ENCODE peak calls at places on chromosomes 5 and 9, in ten cellular contexts. B is uterus, G is HepG2, K is HCT116, U is GM12891, L is IMR-90, N is suprapubic skin, M is ovary, Y is heart left ventricle, S is A549. J is an unnamed sample.

GRCh38 chr9:3804148-3804547 is 278.3 kb upstream of the RFX3 start:
- DNase-seq in K (no peak), Y (no peak), S (no peak), N (no peak), U (no peak), G (no peak), B (no peak), L (peak; percentile 51), M (no peak), J (no peak)

GRCh38 chr9:5436441-5436840 is 1.3 kb downstream of the PLGRKT start:
- DNase-seq in G (no peak), N (no peak), S (no peak), M (no peak), B (no peak), Y (no peak), U (no peak), L (no peak), K (no peak), J (no peak)

GRCh38 chr5:180849827-180850226 is 11.2 kb downstream of the ZFP62 start:
- DNase-seq in U (no peak), S (no peak), Y (no peak), N (no peak), M (no peak), B (no peak), G (no peak), L (no peak), K (no peak), J (no peak)

GRCh38 chr5:53478411-53479044 is 1.9 kb upstream of the FST start:
- DNase-seq in U (no peak), N (peak; percentile 69), Y (peak; percentile 20), M (no peak), S (peak; percentile 72), K (peak; percentile 60), G (peak; percentile 79), B (peak; percentile 16), L (peak; percentile 63), J (peak; percentile 38)

GRCh38 chr5:135891804-135892203 is 3.8 kb downstream of the IL9 start:
- DNase-seq in N (no peak), U (no peak), L (no peak), S (no peak), M (no peak), Y (no peak), B (no peak), G (no peak), K (no peak), J (no peak)

GRCh38 chr9:72362680-72363139 is 2.3 kb downstream of the ZFAND5 start:
- DNase-seq in M (peak; percentile 51), Y (peak; percentile 72), N (no peak), L (peak; percentile 76), B (peak; percentile 39), K (no peak), U (no peak), G (peak; percentile 75), S (peak; percentile 84), J (no peak)

GRCh38 chr9:113787871-113788270 is 88.2 kb upstream of the ZNF618 start:
- DNase-seq in M (no peak), N (no peak), S (no peak), L (no peak), G (no peak), K (no peak), B (no peak), U (no peak), Y (no peak), J (no peak)

GRCh38 chr5:38207343-38207742 is 51.0 kb upstream of the EGFLAM start:
- DNase-seq in Y (no peak), B (no peak), U (no peak), K (peak; percentile 31), G (peak; percentile 16), L (peak; percentile 0), S (peak; percentile 11), N (no peak), M (no peak), J (no peak)

GRCh38 chr9:136902259-136902821 is 16.0 kb downstream of the TRAF2 start:
- DNase-seq in K (no peak), Y (peak; percentile 81), S (peak; percentile 94), G (no peak), U (peak; percentile 80), L (peak; percentile 86), N (peak; percentile 79), B (peak; percentile 52), M (no peak), J (peak; percentile 95)

GRCh38 chr9:136900556-136900955 is 14.2 kb downstream of the TRAF2 start:
- DNase-seq in N (no peak), L (no peak), B (no peak), K (no peak), G (no peak), U (no peak), M (no peak), S (no peak), Y (no peak), J (no peak)

GRCh38 chr9:136903041-136903554 is 16.8 kb downstream of the TRAF2 start:
- DNase-seq in L (no peak), S (peak; percentile 92), K (no peak), B (peak; percentile 39), G (no peak), U (no peak), Y (peak; percentile 75), M (no peak), N (no peak), J (no peak)

GRCh38 chr9:136900988-136901515 is 14.7 kb downstream of the TRAF2 start:
- DNase-seq in G (no peak), N (no peak), L (no peak), B (no peak), K (no peak), S (peak; percentile 58), M (no peak), Y (no peak), U (no peak), J (no peak)

GRCh38 chr9:136901516-136902258 is 15.4 kb downstream of the TRAF2 start:
- DNase-seq in S (peak; percentile 92), B (peak; percentile 48), U (peak; percentile 66), M (no peak), N (no peak), K (peak; percentile 41), Y (no peak), L (peak; percentile 45), G (peak; percentile 88), J (peak; percentile 100)
- TF ChIP-seq POLR2A in S (peak; percentile 38), B (no peak), U (no peak), M (no peak), N (no peak), K (no peak), Y (no peak), L (no peak), G (peak; percentile 14), J (no peak)

GRCh38 chr9:109717342-109717741 is 62.7 kb upstream of the PALM2AKAP2 start:
- DNase-seq in U (no peak), S (no peak), N (no peak), B (no peak), Y (no peak), K (peak; percentile 1), L (peak; percentile 7), M (no peak), G (no peak), J (no peak)

GRCh38 chr9:109726122-109726521 is 53.9 kb upstream of the PALM2AKAP2 start:
- DNase-seq in M (no peak), N (no peak), S (no peak), G (no peak), K (no peak), U (no peak), L (no peak), Y (no peak), B (no peak), J (no peak)

GRCh38 chr9:109721021-109721420 is 59.0 kb upstream of the PALM2AKAP2 start:
- DNase-seq in L (no peak), Y (no peak), G (no peak), S (no peak), U (no peak), K (no peak), N (no peak), M (no peak), B (no peak), J (no peak)

GRCh38 chr9:109725460-109725859 is 54.5 kb upstream of the PALM2AKAP2 start:
- DNase-seq in G (no peak), L (no peak), N (no peak), U (no peak), S (no peak), Y (no peak), K (no peak), B (no peak), M (no peak), J (no peak)

GRCh38 chr9:109722007-109722406 is 58.0 kb upstream of the PALM2AKAP2 start:
- DNase-seq in S (no peak), M (no peak), L (no peak), Y (no peak), U (no peak), K (no peak), B (no peak), G (no peak), N (no peak), J (no peak)
- TF ChIP-seq POLR2A in S (no peak), M (no peak), L (no peak), Y (no peak), U (no peak), K (no peak), B (no peak), G (no peak), N (no peak), J (no peak)

DNA sequence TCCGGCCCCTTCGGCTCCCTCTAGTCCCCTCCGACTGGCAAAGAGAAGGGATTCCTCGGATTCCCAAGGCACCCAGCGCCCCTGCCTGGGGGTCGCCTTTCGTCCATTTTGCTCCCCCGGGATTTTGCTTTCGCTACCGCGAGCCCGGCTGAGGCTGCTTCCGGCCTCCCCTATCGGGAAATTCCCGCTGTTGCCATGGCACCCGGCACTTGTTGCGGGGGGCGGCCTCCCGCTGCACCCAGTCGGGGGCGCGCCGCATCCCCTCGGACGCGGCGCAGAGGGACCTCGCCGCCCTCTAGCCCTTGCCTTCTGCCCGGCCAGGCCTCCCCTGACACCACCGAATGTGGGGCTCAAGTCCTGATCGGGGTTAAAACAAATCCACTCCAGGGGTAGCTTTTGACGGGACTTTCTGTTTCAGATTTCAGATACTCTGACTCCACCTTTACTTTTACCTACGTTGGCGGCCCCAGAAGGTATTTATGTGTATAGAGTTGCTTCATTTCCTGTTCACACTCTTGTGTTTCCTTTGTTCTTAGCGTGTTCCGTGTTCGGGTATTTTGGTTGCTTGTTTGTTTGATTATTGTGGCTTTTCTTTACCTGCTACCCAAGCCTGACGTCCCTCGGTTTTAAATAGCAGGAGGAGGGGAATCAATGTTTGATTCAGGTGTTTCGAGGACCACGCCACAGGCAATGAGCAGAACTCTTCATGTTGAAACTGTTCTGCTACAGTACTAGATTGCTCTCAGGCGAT is 1.4 kb downstream of the PARP8 start:
- DNase-seq in B (peak; percentile 59), G (no peak), L (peak; percentile 52), S (no peak), K (no peak), Y (peak; percentile 74), N (peak; percentile 76), U (peak; percentile 39), M (peak; percentile 74), J (peak; percentile 27)
- TF ChIP-seq POLR2A in B (no peak), G (no peak), L (peak; percentile 51), S (no peak), K (no peak), Y (no peak), N (no peak), U (peak; percentile 44), M (no peak), J (no peak)

DNA sequence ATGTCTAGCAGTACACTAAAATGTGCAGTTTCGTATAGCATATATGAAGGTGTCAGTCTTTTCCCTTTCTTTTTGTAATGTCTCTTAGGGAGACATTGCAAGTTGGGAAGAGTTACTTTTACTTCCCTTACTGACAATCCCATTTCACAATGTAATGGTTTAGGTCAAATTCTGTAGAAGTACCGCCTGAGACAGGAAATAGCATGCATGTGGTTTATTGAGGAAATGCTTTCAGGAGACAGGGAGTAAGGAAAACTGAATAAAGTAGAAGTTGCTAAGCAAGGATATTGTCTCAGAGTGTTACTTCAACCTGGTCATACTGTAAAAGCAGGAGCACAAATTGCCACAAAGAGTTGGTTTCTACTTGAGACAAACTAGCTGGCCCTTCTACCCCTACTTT is 32.1 kb upstream of the MSANTD3 start:
- DNase-seq in U (no peak), B (no peak), Y (no peak), N (no peak), K (no peak), G (no peak), L (peak; percentile 12), M (no peak), S (no peak), J (no peak)
- TF ChIP-seq POLR2A in U (no peak), B (no peak), Y (no peak), N (no peak), K (no peak), G (no peak), L (no peak), M (no peak), S (no peak), J (no peak)

J was measured in H54.